ENCODE peak calls at places on chromosomes 11 and 22, in seven cellular contexts. G is hepatocyte; S is effector memory CD4-positive, alpha-beta T cell; P is pancreas; V is A673; W is fibroblast of lung; B is body of pancreas. M is an unnamed sample. For H3K4me1, the result is how much of the 10 kb centered on the place peaks cover.

GRCh38 chr11:46402957-46403902 is 11.7 kb upstream of the CHRM4 start:
- DNase-seq in G (no peak), S (no peak), P (no peak), V (no peak), W (no peak), B (no peak), M (no peak)

GRCh38 chr11:1306186-1307162 is 3.0 kb downstream of the TOLLIP start:
- DNase-seq in G (no peak), S (no peak), P (no peak), V (no peak), W (no peak), B (no peak), M (no peak)

GRCh38 chr11:28697920-28698827 is 590.0 kb downstream of the METTL15 start:
- DNase-seq in G (peak), S (no peak), P (peak), V (peak), W (peak), B (peak), M (peak)

GRCh38 chr11:120079750-120080610 is 57.9 kb downstream of the TRIM29 start:
- DNase-seq in G (no peak), S (no peak), P (no peak), V (no peak), W (no peak), B (peak), M (peak)

GRCh38 chr11:44534215-44534711 is 31.2 kb upstream of the CD82 start:
- DNase-seq in G (no peak), S (no peak), P (no peak), V (no peak), W (no peak), B (no peak), M (no peak)

GRCh38 chr11:96648991-96649390 is 259.2 kb downstream of the JRKL start:
- DNase-seq in G (no peak), S (no peak), P (no peak), V (no peak), W (no peak), B (no peak), M (peak)

GRCh38 chr11:126992065-126992803 is 8.3 kb downstream of the KIRREL3 start:
- DNase-seq in G (no peak), S (no peak), P (no peak), V (no peak), W (peak), B (no peak), M (no peak)

GRCh38 chr22:40043793-40044101 is 49.0 kb downstream of the FAM83F start:
- DNase-seq in G (no peak), S (no peak), P (no peak), V (no peak), W (no peak), B (no peak), M (no peak)

GRCh38 chr22:21712751-21713427 is 22.7 kb downstream of the YPEL1 start:
- DNase-seq in G (peak), S (peak), P (peak), V (peak), W (peak), B (peak), M (peak)

DNA sequence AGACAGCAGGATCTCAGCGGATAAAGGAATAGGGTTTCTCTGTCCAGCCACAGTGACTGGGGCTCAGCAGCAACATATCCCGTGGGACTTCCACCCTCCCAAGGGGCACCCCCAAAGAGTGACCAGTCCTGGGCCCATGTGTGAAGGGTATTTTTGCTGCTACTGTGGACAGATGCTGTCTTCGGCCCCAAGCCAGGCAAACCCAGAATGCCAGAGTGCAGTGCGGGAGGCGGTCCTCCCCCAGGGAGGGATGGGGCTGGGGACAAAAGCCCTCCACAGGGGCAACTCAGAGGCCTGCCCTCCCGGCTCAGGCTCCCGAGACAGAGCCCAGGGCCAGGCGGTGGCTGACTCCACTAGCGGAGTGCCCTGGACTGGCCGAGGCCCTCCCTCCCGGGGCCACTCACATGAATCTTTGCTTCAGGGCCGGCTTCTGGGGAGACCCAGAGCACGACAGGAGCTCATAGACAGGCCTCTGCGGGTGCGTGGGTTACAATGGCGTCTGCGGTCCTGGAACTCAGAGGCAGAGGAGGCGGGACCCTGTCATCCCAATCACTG is 34.7 kb upstream of the WNT7B start:
- DNase-seq in G (no peak), S (no peak), P (no peak), V (no peak), W (no peak), B (no peak), M (no peak)
- H3K4me1 ChIP-seq in G (under half), S (under half), P (under half), V (under half), W (under half), B (half or more), M (under half)

GRCh38 chr22:31211504-31211861 is 615 bp upstream of the LIMK2 start:
- DNase-seq in G (no peak), S (no peak), P (no peak), V (no peak), W (no peak), B (no peak), M (no peak)
- H3K4me1 ChIP-seq in G (under half), S (under half), P (under half), V (under half), W (under half), B (half or more), M (under half)

DNA sequence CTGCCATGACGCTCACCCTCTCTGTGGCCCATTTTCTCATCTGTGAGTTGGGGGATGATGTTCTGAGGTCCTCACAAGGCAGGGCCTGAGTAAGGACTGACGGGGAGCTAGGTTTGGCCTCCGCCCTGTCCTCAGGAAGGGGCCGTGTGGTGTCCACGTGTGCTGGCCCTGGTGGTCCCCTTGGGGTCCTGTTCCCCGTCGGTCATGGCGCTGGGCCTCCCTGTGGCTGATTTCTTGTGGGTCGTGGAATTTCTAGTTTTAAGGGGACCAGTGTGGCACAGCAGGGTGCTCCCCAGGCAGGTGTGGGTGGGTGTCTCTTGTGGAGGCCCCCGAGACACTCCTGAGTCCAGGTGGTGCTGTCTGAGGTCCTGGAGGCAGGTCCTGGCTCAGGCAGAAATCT is 5.9 kb downstream of the LINC01488 start:
- DNase-seq in G (no peak), S (no peak), P (no peak), V (no peak), W (no peak), B (no peak), M (no peak)
- H3K4me1 ChIP-seq in G (under half), S (under half), P (under half), V (under half), W (under half), B (under half), M (under half)

GRCh38 chr22:38867496-38868285 is 4.3 kb downstream of the CBX6 start:
- DNase-seq in G (peak), S (no peak), P (no peak), V (no peak), W (no peak), B (no peak), M (no peak)

GRCh38 chr22:38868286-38868721 is 3.7 kb downstream of the CBX6 start:
- DNase-seq in G (no peak), S (no peak), P (no peak), V (no peak), W (no peak), B (no peak), M (no peak)

GRCh38 chr22:38869663-38870062 is 2.4 kb downstream of the CBX6 start:
- DNase-seq in G (peak), S (no peak), P (no peak), V (no peak), W (no peak), B (no peak), M (no peak)

GRCh38 chr22:38870312-38870741 is 1.7 kb downstream of the CBX6 start:
- DNase-seq in G (peak), S (peak), P (peak), V (peak), W (peak), B (peak), M (peak)

GRCh38 chr22:38868886-38869381 is 3.1 kb downstream of the CBX6 start:
- DNase-seq in G (peak), S (peak), P (peak), V (peak), W (peak), B (peak), M (peak)
- H3K4me1 ChIP-seq in G (under half), S (under half), P (under half), V (half or more), W (under half), B (half or more), M (under half)

GRCh38 chr22:19837915-19838314 is 16.8 kb downstream of the GNB1L start:
- DNase-seq in G (no peak), S (no peak), P (no peak), V (no peak), W (no peak), B (no peak), M (no peak)

GRCh38 chr22:19842386-19843106 is 12.1 kb downstream of the GNB1L start:
- DNase-seq in G (no peak), S (no peak), P (no peak), V (no peak), W (no peak), B (no peak), M (no peak)

GRCh38 chr22:19840955-19841640 is 13.6 kb downstream of the GNB1L start:
- DNase-seq in G (peak), S (no peak), P (no peak), V (no peak), W (no peak), B (no peak), M (no peak)

GRCh38 chr22:19841641-19842385 is 12.9 kb downstream of the GNB1L start:
- DNase-seq in G (no peak), S (no peak), P (no peak), V (no peak), W (no peak), B (no peak), M (no peak)

DNA sequence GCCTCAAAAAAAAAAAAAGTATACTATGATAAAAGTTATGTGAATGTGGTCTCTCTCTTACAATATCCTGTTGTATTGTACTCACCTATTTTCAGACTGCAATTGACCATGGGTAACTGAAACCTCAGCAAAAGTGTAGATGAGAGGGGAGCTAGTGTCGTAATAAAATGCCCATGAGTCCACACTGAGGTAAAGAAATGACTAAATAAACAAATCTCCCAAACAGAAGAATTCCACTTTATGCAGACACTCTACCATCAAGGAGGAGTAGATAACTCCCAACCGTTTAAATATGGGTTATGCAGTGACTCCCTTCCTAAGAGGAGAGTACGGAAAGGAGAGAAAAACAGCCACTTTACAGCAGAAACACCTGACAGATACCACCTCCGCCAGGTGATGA is 14.6 kb downstream of the GNB1L start:
- DNase-seq in G (no peak), S (no peak), P (no peak), V (no peak), W (no peak), B (no peak), M (no peak)
- H3K4me1 ChIP-seq in G (under half), S (under half), P (under half), V (under half), W (under half), B (under half), M (under half)

M was measured in mucosa of descending colon.